ENCODE peak calls at places on chromosome 17, in four cellular contexts. Z, K, C and F are unnamed samples.
A peak's percentile ranks its signal among the peaks of the same experiment; 100 is the strongest.

GRCh38 chr17:65678534-65678933 is 117.1 kb upstream of the AXIN2 start:
- DNase-seq in C (no peak), Z (no peak), K (no peak), F (no peak)

GRCh38 chr17:47275245-47275984 is 21.8 kb downstream of the ITGB3 start:
- DNase-seq in Z (peak; percentile 86), C (peak; percentile 50), K (peak; percentile 91), F (peak; percentile 91)

GRCh38 chr17:42068979-42069378 is 18.6 kb upstream of the C17orf113 start:
- DNase-seq in Z (no peak), C (no peak), K (no peak), F (no peak)

GRCh38 chr17:68398731-68399637 is 58.3 kb downstream of the WIPI1 start:
- DNase-seq in Z (peak; percentile 69), K (peak; percentile 50), C (peak; percentile 50), F (no peak)

GRCh38 chr17:80768936-80769335 is 222.7 kb upstream of the CHMP6 start:
- DNase-seq in C (no peak), Z (no peak), K (no peak), F (no peak)

GRCh38 chr17:49523196-49523595 is 28.1 kb downstream of the NGFR start:
- DNase-seq in K (no peak), C (no peak), Z (no peak), F (no peak)

GRCh38 chr17:80035937-80036714 is at the start of gene CCDC40:
- DNase-seq in C (peak; percentile 87), Z (peak; percentile 91), K (peak; percentile 90), F (peak; percentile 42)

GRCh38 chr17:73042809-73043685 is 49.4 kb downstream of the SLC39A11 start:
- DNase-seq in Z (peak; percentile 15), C (no peak), K (no peak), F (no peak)

GRCh38 chr17:72486806-72487205 is 366.0 kb downstream of the SOX9 start:
- DNase-seq in C (no peak), K (no peak), Z (no peak), F (no peak)

GRCh38 chr17:50542795-50543774 is 3.9 kb upstream of the SPATA20 start:
- DNase-seq in C (peak; percentile 88), K (peak; percentile 31), Z (no peak), F (no peak)

GRCh38 chr17:44308865-44309264 is 464 bp downstream of the RUNDC3A start:
- DNase-seq in K (no peak), Z (no peak), C (no peak), F (no peak)

GRCh38 chr17:18039535-18040286 is 503 bp downstream of the GID4 start:
- DNase-seq in C (no peak), Z (no peak), K (peak; percentile 30), F (no peak)

GRCh38 chr17:49216953-49217650 is 6.6 kb downstream of the ABI3 start:
- DNase-seq in Z (no peak), C (peak; percentile 75), K (peak; percentile 50), F (no peak)

GRCh38 chr17:6361733-6362132 is 73.2 kb downstream of the AIPL1 start:
- DNase-seq in C (no peak), K (no peak), Z (no peak), F (no peak)

GRCh38 chr17:10870651-10871050 is 32.8 kb upstream of the PIRT start:
- DNase-seq in K (no peak), C (no peak), Z (no peak), F (no peak)

GRCh38 chr17:16189791-16190348 is 25.5 kb downstream of the NCOR1 start:
- DNase-seq in Z (no peak), C (no peak), K (no peak), F (no peak)

GRCh38 chr17:60135160-60135950 is 14.4 kb upstream of the CA4 start:
- DNase-seq in K (peak; percentile 88), Z (peak; percentile 95), C (peak; percentile 87), F (peak; percentile 57)

GRCh38 chr17:63688396-63689020 is 11.4 kb downstream of the LIMD2 start:
- DNase-seq in Z (no peak), C (no peak), K (no peak), F (no peak)

GRCh38 chr17:8020776-8021564 is 17.9 kb upstream of the ALOX15B start:
- DNase-seq in K (no peak), C (no peak), Z (no peak), F (no peak)

GRCh38 chr17:58006563-58006923 is 503 bp downstream of the SRSF1 start:
- DNase-seq in K (peak; percentile 65), C (peak; percentile 80), Z (peak; percentile 90), F (no peak)

GRCh38 chr17:40828454-40829039 is 6.1 kb upstream of the KRT10 start:
- DNase-seq in K (no peak), C (no peak), Z (no peak), F (no peak)

GRCh38 chr17:36506831-36507230 is 20.4 kb downstream of the ZNHIT3 start:
- DNase-seq in Z (no peak), C (no peak), K (no peak), F (no peak)

GRCh38 chr17:71503710-71504471 is 616.9 kb upstream of the SOX9 start:
- DNase-seq in C (no peak), K (no peak), Z (no peak), F (no peak)

GRCh38 chr17:28570716-28571254 is 539 bp downstream of the PIGS start:
- DNase-seq in Z (peak; percentile 48), C (peak; percentile 25), K (peak; percentile 19), F (no peak)

GRCh38 chr17:42843358-42843934 is 934 bp upstream of the AOC2 start:
- DNase-seq in Z (peak; percentile 45), C (peak; percentile 64), K (no peak), F (peak; percentile 43)

GRCh38 chr17:71664867-71665266 is 456.0 kb upstream of the SOX9 start:
- DNase-seq in Z (no peak), C (no peak), K (no peak), F (no peak)

GRCh38 chr17:16374539-16374938 is 6.4 kb upstream of the UBB start:
- DNase-seq in K (no peak), C (no peak), Z (no peak), F (no peak)

GRCh38 chr17:27206447-27206846 is 87.5 kb upstream of the WSB1 start:
- DNase-seq in K (no peak), C (no peak), Z (no peak), F (no peak)

GRCh38 chr17:17836818-17837379 is at the start of gene SREBF1:
- DNase-seq in Z (peak; percentile 55), K (peak; percentile 70), C (peak; percentile 47), F (no peak)

GRCh38 chr17:7769854-7770253 is 52.3 kb downstream of the DNAH2 start:
- DNase-seq in K (no peak), C (no peak), Z (no peak), F (no peak)

GRCh38 chr17:39139137-39139516 is 12.3 kb downstream of the PLXDC1 start:
- DNase-seq in C (no peak), K (no peak), Z (no peak), F (peak; percentile 61)

GRCh38 chr17:38605852-38606645 is at the start of gene SRCIN1:
- DNase-seq in C (no peak), K (peak; percentile 40), Z (peak; percentile 83), F (no peak)

GRCh38 chr17:68133370-68134045 is 98.0 kb downstream of the KPNA2 start:
- DNase-seq in K (no peak), C (peak; percentile 77), Z (no peak), F (no peak)

GRCh38 chr17:36740157-36740556 is 138.8 kb downstream of the MRM1 start:
- DNase-seq in Z (peak; percentile 88), C (no peak), K (no peak), F (no peak)

GRCh38 chr17:46193626-46194392 is 580 bp upstream of the KANSL1 start:
- DNase-seq in C (peak; percentile 99), K (peak; percentile 97), Z (peak; percentile 97), F (peak; percentile 77)

GRCh38 chr17:46194393-46195216 is 1.4 kb upstream of the KANSL1 start:
- DNase-seq in C (no peak), Z (peak; percentile 26), K (no peak), F (no peak)

GRCh38 chr17:46192211-46192483 is 1.1 kb downstream of the KANSL1 start:
- DNase-seq in C (no peak), K (no peak), Z (no peak), F (no peak)

GRCh38 chr17:46192484-46193245 is 564 bp downstream of the KANSL1 start:
- DNase-seq in Z (peak; percentile 79), K (peak; percentile 62), C (peak; percentile 85), F (no peak)

DNA sequence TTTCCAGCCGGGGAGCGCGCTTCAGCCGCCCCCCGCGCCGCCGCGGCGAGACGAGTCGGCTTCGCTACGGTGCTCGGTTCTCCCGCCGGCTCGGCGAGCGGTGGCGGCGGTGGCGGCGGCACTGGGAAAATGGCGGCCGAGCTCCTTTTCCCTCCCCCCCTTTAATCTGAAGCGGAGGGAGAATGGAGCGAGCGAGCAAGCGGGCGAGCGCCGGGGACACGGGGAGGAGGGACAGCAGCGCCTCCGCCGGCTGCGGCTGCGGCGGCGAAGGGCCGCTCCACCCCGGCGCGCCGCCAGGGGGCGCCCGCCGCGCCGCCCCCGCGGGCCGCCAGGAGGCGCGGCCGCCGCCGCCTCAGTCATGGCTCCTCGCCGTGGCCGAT is at the start of gene KANSL1:
- DNase-seq in Z (peak; percentile 94), C (peak; percentile 95), K (peak; percentile 88), F (peak; percentile 75)
- TF ChIP-seq CTCF in Z (no peak), C (no peak), K (peak; percentile 43), F (peak; percentile 45)

DNA sequence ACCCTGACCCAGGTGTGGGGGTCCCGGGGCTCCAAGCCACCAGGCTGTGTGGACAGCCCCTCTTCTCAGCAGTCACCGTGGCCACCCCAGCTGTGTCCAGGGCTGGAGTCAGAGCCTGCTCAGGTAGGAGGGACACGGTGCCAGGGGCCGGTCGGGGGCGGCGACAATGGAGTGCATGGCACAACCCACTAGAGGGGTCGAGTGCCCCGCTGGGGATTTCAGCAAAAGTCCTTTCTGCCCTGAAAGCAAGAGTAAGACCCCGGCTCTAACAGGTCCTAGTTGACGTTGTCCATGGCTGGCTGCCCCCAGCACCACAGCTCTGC is 11.3 kb downstream of the UTS2R start:
- DNase-seq in K (no peak), C (no peak), Z (no peak), F (no peak)
- TF ChIP-seq CTCF in K (no peak), C (no peak), Z (no peak), F (no peak)

GRCh38 chr17:2400474-2400866 is 390 bp downstream of the MNT start:
- DNase-seq in Z (peak; percentile 44), K (peak; percentile 59), C (peak; percentile 73), F (no peak)

GRCh38 chr17:2398188-2398587 is 2.7 kb downstream of the MNT start:
- DNase-seq in C (no peak), K (no peak), Z (no peak), F (no peak)

GRCh38 chr17:2400877-2401425 is at the start of gene MNT:
- DNase-seq in C (peak; percentile 96), K (peak; percentile 96), Z (peak; percentile 92), F (peak; percentile 93)

GRCh38 chr17:2398655-2399571 is 1.9 kb downstream of the MNT start:
- DNase-seq in K (peak; percentile 51), C (peak; percentile 75), Z (peak; percentile 53), F (no peak)

GRCh38 chr17:2399572-2400473 is 1.0 kb downstream of the MNT start:
- DNase-seq in C (peak; percentile 97), Z (peak; percentile 93), K (peak; percentile 95), F (peak; percentile 97)
- TF ChIP-seq CTCF in C (no peak), Z (no peak), K (no peak), F (peak; percentile 8)

DNA sequence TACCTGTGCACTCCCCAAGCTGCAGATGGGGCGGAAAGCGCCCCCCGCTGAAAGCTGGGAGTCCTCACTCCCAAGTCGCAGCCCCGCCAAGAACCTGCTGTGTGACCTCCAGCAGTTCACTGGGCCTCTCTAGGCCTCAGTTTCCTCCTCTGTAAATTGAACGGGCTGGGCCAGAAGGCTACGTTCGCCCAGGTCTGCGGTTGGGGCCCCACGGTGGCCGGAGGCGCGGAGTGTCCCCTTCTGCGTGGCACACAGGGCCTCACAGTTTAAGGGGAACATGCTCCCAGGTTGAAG is 628 bp downstream of the GALK1 start:
- DNase-seq in Z (no peak), K (no peak), C (no peak), F (no peak)
- TF ChIP-seq CTCF in Z (no peak), K (no peak), C (no peak), F (no peak)